ENCODE peak calls at places on chromosomes 11 and 22, in five cellular contexts. N is mammary epithelial cell, U is fibroblast of the aortic adventitia, J is AG09319, O is BE2C. Q is an unnamed sample.

GRCh38 chr11:68828957-68829356 is 12.8 kb downstream of the CPT1A start:
- DNase-seq in N (no peak), U (no peak), J (no peak), O (no peak), Q (no peak)

GRCh38 chr11:62373464-62374110 is 36.3 kb downstream of the ASRGL1 start:
- DNase-seq in N (no peak), U (no peak), J (no peak), O (no peak), Q (no peak)

GRCh38 chr11:117072517-117073218 is 25.6 kb downstream of the SIK3 start:
- DNase-seq in N (peak), U (peak), J (peak), O (no peak), Q (no peak)

GRCh38 chr11:21411114-21411513 is 741.7 kb downstream of the NELL1 start:
- DNase-seq in N (peak), U (no peak), J (no peak), O (no peak), Q (no peak)

GRCh38 chr11:16126361-16126760 is 230.0 kb downstream of the SOX6 start:
- DNase-seq in N (peak), U (no peak), J (no peak), O (no peak), Q (no peak)

GRCh38 chr22:30186048-30186447 is 60.5 kb downstream of the LIF start:
- DNase-seq in N (no peak), U (no peak), J (no peak), O (no peak), Q (no peak)

GRCh38 chr11:84140386-84141169 is 854.4 kb upstream of the CCDC90B start:
- DNase-seq in N (no peak), U (no peak), J (no peak), O (no peak), Q (no peak)

GRCh38 chr22:16967453-16968217 is 40.4 kb downstream of the GAB4 start:
- DNase-seq in N (no peak), U (no peak), J (no peak), O (no peak), Q (no peak)

GRCh38 chr11:61162092-61162935 is 1.1 kb upstream of the VPS37C start:
- DNase-seq in N (peak), U (peak), J (no peak), O (no peak), Q (peak)

GRCh38 chr11:19433367-19433766 is 192.6 kb upstream of the E2F8 start:
- DNase-seq in N (no peak), U (no peak), J (no peak), O (no peak), Q (no peak)

GRCh38 chr11:129739339-129739738 is 76.3 kb upstream of the TMEM45B start:
- DNase-seq in N (no peak), U (no peak), J (no peak), O (no peak), Q (no peak)

GRCh38 chr22:33598821-33599220 is 321.5 kb downstream of the LARGE1 start:
- DNase-seq in N (no peak), U (no peak), J (no peak), O (no peak), Q (no peak)

GRCh38 chr11:108886608-108887007 is 221.7 kb downstream of the DDX10 start:
- DNase-seq in N (no peak), U (peak), J (no peak), O (no peak), Q (no peak)

GRCh38 chr11:112238041-112238440 is 11.8 kb downstream of the PTS start:
- DNase-seq in N (no peak), U (no peak), J (no peak), O (no peak), Q (no peak)

GRCh38 chr11:31779268-31779879 is 31.7 kb downstream of the PAX6 start:
- DNase-seq in N (peak), U (peak), J (no peak), O (no peak), Q (no peak)

GRCh38 chr11:70536051-70536877 is 137.9 kb downstream of the CTTN start:
- DNase-seq in N (no peak), U (no peak), J (no peak), O (no peak), Q (no peak)

GRCh38 chr11:131504199-131504949 is 134.0 kb downstream of the NTM start:
- DNase-seq in N (no peak), U (no peak), J (no peak), O (no peak), Q (peak)

GRCh38 chr11:129861702-129862107 is 33.7 kb downstream of the NFRKB start:
- DNase-seq in N (peak), U (peak), J (peak), O (no peak), Q (peak)

GRCh38 chr22:32918741-32919140 is 117.2 kb downstream of the TIMP3 start:
- DNase-seq in N (no peak), U (no peak), J (no peak), O (no peak), Q (no peak)

GRCh38 chr11:65522640-65523322 is 2.1 kb upstream of the SCYL1 start:
- DNase-seq in N (no peak), U (no peak), J (no peak), O (no peak), Q (no peak)

GRCh38 chr11:21723681-21724080 is 469.2 kb upstream of the ANO5 start:
- DNase-seq in N (no peak), U (no peak), J (no peak), O (no peak), Q (no peak)

GRCh38 chr11:65485820-65486219 is 13.0 kb upstream of the MALAT1 start:
- DNase-seq in N (peak), U (no peak), J (no peak), O (no peak), Q (no peak)

GRCh38 chr11:95242202-95242989 is 11.4 kb upstream of the SESN3 start:
- DNase-seq in N (no peak), U (no peak), J (no peak), O (no peak), Q (no peak)

GRCh38 chr22:29877620-29878019 is 5.4 kb upstream of the MTMR3 start:
- DNase-seq in N (peak), U (peak), J (no peak), O (no peak), Q (no peak)

GRCh38 chr11:3106736-3107524 is 49.7 kb upstream of the CARS1 start:
- DNase-seq in N (no peak), U (no peak), J (no peak), O (no peak), Q (peak)

GRCh38 chr22:44622147-44622427 is 79.9 kb upstream of the PRR5 start:
- DNase-seq in N (no peak), U (no peak), J (no peak), O (peak), Q (no peak)

GRCh38 chr11:7251836-7252682 is at the start of gene SYT9:
- DNase-seq in N (peak), U (peak), J (no peak), O (peak), Q (peak)

GRCh38 chr22:49853981-49854791 is 542 bp downstream of the ZBED4 start:
- DNase-seq in N (peak), U (peak), J (no peak), O (peak), Q (peak)

GRCh38 chr11:116787786-116788486 is at the start of gene ZPR1:
- DNase-seq in N (peak), U (peak), J (peak), O (peak), Q (peak)

GRCh38 chr11:108915666-108916065 is 250.8 kb downstream of the DDX10 start:
- DNase-seq in N (no peak), U (no peak), J (no peak), O (no peak), Q (no peak)

GRCh38 chr22:44723801-44724200 is 21.8 kb downstream of the PRR5 start:
- DNase-seq in N (peak), U (peak), J (no peak), O (no peak), Q (no peak)

GRCh38 chr11:27700351-27701261 is at the start of gene BDNF:
- DNase-seq in N (no peak), U (peak), J (no peak), O (no peak), Q (peak)

DNA sequence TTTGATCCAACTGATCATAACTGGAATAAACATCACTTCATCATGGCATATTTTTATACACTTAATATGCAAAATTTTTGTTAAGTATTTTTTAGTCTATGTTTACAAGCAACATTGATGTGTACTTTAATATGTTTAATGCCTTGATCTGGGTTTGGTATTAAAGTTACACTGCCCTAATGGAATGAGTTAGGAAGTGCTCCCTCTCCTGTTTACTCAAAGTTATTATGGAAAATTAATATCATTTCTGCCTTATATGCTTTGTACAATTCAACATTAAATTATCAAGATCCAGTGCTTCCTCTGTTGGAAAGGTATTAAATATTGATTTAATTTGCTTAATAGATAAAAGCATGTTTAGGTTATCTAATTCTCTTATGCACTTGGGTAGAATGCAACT is 927.3 kb upstream of the RAG2 start:
- DNase-seq in N (no peak), U (peak), J (no peak), O (no peak), Q (no peak)
- TF ChIP-seq CTCF in N (no peak), U (peak), J (no peak), O (no peak), Q (no peak)

GRCh38 chr11:235998-236773 is at the start of gene SIRT3:
- DNase-seq in N (peak), U (peak), J (peak), O (peak), Q (peak)
- TF ChIP-seq CTCF in N (no peak), U (peak), J (no peak), O (no peak), Q (no peak)

DNA sequence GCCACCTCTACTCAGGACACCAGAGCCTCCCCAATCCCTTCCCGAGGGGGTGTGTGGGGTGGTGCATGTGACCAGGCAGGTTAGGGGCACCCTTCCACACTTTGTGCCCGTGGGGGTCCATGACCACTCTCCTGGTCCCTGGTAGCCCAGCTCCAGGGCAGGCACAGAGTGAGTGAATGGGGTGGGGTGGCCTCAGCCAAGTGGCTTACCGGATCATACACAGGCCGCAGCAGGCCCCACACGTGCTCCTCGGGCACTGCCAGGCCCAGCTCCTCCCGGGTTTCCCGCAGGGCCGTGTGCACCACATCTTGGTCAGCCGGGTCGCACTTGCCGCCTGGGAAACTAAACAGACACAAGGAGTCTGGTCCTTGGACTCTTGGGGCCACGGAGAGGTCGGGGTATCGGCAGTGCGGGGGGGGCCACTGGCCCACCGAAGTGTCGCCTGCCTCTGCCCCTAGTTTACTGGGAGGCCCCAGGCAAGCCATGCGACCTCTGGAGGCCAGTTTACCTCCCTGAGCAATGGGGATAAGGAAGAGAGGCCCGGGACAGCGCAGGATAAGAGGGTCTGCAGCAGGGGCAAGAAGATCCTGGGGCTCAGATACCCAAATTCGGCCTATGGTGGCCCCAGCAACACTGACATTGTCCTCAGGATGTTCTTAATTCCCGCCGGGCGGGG is 889 bp downstream of the NUDT8 start:
- DNase-seq in N (no peak), U (no peak), J (no peak), O (no peak), Q (no peak)
- TF ChIP-seq CTCF in N (no peak), U (no peak), J (no peak), O (no peak), Q (no peak)

GRCh38 chr22:19799322-19800190 is 39.0 kb downstream of the TBX1 start:
- DNase-seq in N (no peak), U (peak), J (peak), O (peak), Q (peak)
- TF ChIP-seq CTCF in N (no peak), U (peak), J (peak), O (peak), Q (no peak)

GRCh38 chr11:353315-353857 is 15.9 kb upstream of the B4GALNT4 start:
- DNase-seq in N (no peak), U (peak), J (peak), O (no peak), Q (no peak)

GRCh38 chr11:357582-357981 is 11.7 kb upstream of the B4GALNT4 start:
- DNase-seq in N (no peak), U (no peak), J (no peak), O (no peak), Q (no peak)

GRCh38 chr11:358129-358805 is 11.0 kb upstream of the B4GALNT4 start:
- DNase-seq in N (no peak), U (peak), J (no peak), O (no peak), Q (no peak)

GRCh38 chr11:356610-357009 is 12.7 kb upstream of the B4GALNT4 start:
- DNase-seq in N (no peak), U (no peak), J (no peak), O (no peak), Q (no peak)

DNA sequence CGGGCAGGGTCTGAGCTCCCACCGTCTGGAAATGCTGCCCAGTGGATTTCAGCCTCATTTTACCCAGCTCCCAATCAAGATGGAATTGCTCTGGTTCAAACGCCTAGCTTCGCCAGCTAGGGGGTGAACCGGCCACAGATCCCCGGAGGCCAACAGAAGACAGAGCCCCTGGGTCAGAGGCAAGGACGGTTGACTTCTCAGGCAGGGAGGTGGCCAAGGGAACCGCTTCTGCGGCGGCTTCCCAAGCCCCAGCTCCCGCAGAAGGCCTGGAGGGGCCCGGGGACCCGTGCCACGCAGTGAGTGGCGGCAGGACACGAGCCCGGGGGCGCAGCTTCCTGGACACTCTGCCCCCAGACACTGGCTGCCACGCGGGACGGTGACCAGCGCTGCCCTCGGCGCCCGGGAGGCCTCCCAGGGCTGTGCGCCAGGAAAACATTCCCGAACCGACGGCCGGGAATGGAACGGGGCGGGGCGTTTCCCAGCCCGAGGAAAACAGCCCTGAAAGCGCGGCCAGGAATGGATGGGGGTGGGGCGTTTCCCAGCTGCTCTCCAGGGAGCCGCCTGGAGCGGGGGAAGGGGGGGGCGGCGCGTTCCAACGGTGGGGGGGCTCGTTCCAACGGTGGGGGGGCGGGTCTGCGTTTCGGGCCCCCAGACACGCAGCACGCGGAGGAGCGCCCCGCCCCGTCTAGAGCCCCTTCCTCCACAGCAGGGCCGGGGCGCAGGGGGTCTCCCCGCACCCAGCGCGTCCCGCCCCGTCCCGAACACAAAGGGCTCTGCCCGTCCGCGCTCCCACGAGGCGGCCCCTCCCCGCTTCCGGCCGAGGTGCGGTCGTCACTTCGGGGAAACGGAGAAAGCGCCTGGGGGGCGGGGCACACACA is 13.5 kb upstream of the B4GALNT4 start:
- DNase-seq in N (peak), U (peak), J (peak), O (peak), Q (peak)
- TF ChIP-seq CTCF in N (no peak), U (no peak), J (no peak), O (no peak), Q (no peak)